ENCODE peak calls at places on chromosome 5, in ten cellular contexts. O is CD8-positive, alpha-beta T cell; B is effector CD8-positive, alpha-beta T cell; Y is activated T-cell treated with anti-CD3 and anti-CD28 coated beads for 1 hour; M is stimulated activated CD4-positive, alpha-beta T cell treated with anti-CD3 and anti-CD28 coated beads, Interleukin-15, amount 100 ng/mL, for 24 hours; L is EL; F is GM13976; U is endothelial cell; A is sciatic nerve; Z is GM10248. W is an unnamed sample.

GRCh38 chr5:37211661-37212060 is 37.5 kb downstream of the CPLANE1 start:
- DNase-seq in L (peak), Z (no peak), M (no peak), U (no peak), F (no peak), O (no peak), A (no peak), Y (no peak), B (no peak), W (no peak)

GRCh38 chr5:77208507-77209163 is 1.8 kb upstream of the PDE8B start:
- DNase-seq in Z (no peak), M (no peak), L (no peak), F (no peak), O (no peak), Y (no peak), U (no peak), B (no peak), A (no peak), W (no peak)

GRCh38 chr5:168136340-168136739 is 155.1 kb upstream of the WWC1 start:
- DNase-seq in M (no peak), Z (no peak), U (no peak), O (no peak), F (no peak), A (no peak), L (no peak), Y (no peak), B (no peak), W (no peak)

GRCh38 chr5:147538232-147538631 is 28.4 kb upstream of the DPYSL3 start:
- DNase-seq in Z (no peak), F (no peak), M (no peak), A (no peak), B (no peak), O (no peak), L (peak), U (no peak), Y (no peak), W (no peak)

GRCh38 chr5:108606185-108606584 is 141.5 kb upstream of the FER start:
- DNase-seq in Y (no peak), L (no peak), M (no peak), U (no peak), Z (no peak), B (no peak), F (no peak), A (no peak), O (no peak), W (no peak)

GRCh38 chr5:53035868-53036381 is 46.8 kb downstream of the ITGA2 start:
- DNase-seq in B (no peak), A (no peak), Z (peak), L (peak), O (no peak), M (no peak), Y (no peak), F (peak), U (peak), W (no peak)

GRCh38 chr5:103941554-103941953 is 379.0 kb upstream of the NUDT12 start:
- DNase-seq in U (no peak), M (no peak), A (no peak), O (no peak), Y (no peak), Z (no peak), L (no peak), F (no peak), B (no peak), W (no peak)

GRCh38 chr5:177269976-177270375 is 33.5 kb downstream of the RAB24 start:
- DNase-seq in U (no peak), Y (no peak), B (no peak), Z (no peak), M (no peak), L (no peak), O (no peak), F (no peak), A (no peak), W (no peak)

GRCh38 chr5:130126748-130127147 is 222.5 kb downstream of the CHSY3 start:
- DNase-seq in B (no peak), A (no peak), Y (no peak), M (no peak), F (no peak), L (no peak), U (no peak), O (no peak), Z (no peak), W (no peak)

GRCh38 chr5:78691073-78691960 is 42.7 kb upstream of the LHFPL2 start:
- DNase-seq in Z (no peak), M (no peak), F (no peak), U (no peak), L (no peak), A (no peak), O (no peak), B (no peak), Y (no peak), W (no peak)

GRCh38 chr5:109105631-109106267 is 304.0 kb downstream of the PJA2 start:
- DNase-seq in Y (no peak), B (no peak), A (no peak), L (peak), Z (no peak), O (no peak), M (no peak), F (no peak), U (no peak), W (no peak)

GRCh38 chr5:78504726-78505431 is 143.7 kb downstream of the LHFPL2 start:
- DNase-seq in Z (no peak), L (peak), A (peak), M (no peak), U (no peak), B (no peak), F (no peak), Y (no peak), O (no peak), W (no peak)

GRCh38 chr5:96881511-96882115 is 5.3 kb downstream of the ERAP2 start:
- DNase-seq in B (no peak), Y (no peak), A (no peak), U (no peak), M (no peak), L (peak), O (no peak), F (no peak), Z (no peak), W (no peak)

GRCh38 chr5:176915906-176916305 is 16.8 kb upstream of the HK3 start:
- DNase-seq in O (no peak), F (no peak), A (no peak), M (no peak), Z (no peak), U (no peak), L (no peak), B (no peak), Y (no peak), W (no peak)

GRCh38 chr5:142151436-142152382 is 43.1 kb downstream of the NDFIP1 start:
- DNase-seq in O (peak), L (peak), U (peak), A (no peak), F (peak), B (peak), Z (peak), Y (peak), M (peak), W (peak)

GRCh38 chr5:31921852-31922305 is 252.2 kb downstream of the GOLPH3 start:
- DNase-seq in A (no peak), L (peak), Y (no peak), F (no peak), Z (no peak), B (no peak), U (no peak), M (no peak), O (no peak), W (no peak)

GRCh38 chr5:36878421-36879088 is 2.0 kb downstream of the NIPBL start:
- DNase-seq in U (peak), Z (no peak), F (no peak), O (no peak), A (no peak), B (no peak), M (no peak), L (peak), Y (no peak), W (no peak)

GRCh38 chr5:168215646-168216045 is 75.8 kb upstream of the WWC1 start:
- DNase-seq in U (no peak), Z (no peak), F (no peak), L (no peak), Y (no peak), M (no peak), O (no peak), B (no peak), A (no peak), W (no peak)

GRCh38 chr5:126428421-126428820 is 5.2 kb downstream of the GRAMD2B start:
- DNase-seq in Y (no peak), U (no peak), A (no peak), M (no peak), Z (no peak), B (no peak), F (no peak), O (no peak), L (no peak), W (no peak)

GRCh38 chr5:38913714-38914113 is 67.9 kb downstream of the OSMR start:
- DNase-seq in L (peak), M (no peak), B (no peak), Z (no peak), F (no peak), A (no peak), Y (no peak), U (no peak), O (no peak), W (no peak)

GRCh38 chr5:147661576-147661975 is 121.0 kb downstream of the JAKMIP2 start:
- DNase-seq in B (no peak), O (no peak), M (no peak), Y (no peak), F (no peak), L (no peak), A (no peak), U (no peak), Z (no peak), W (no peak)

GRCh38 chr5:122723606-122724352 is 51.1 kb upstream of the SNX2 start:
- DNase-seq in F (peak), L (peak), A (no peak), M (no peak), O (no peak), Z (peak), Y (no peak), B (no peak), U (no peak), W (no peak)

GRCh38 chr5:131953969-131954368 is 8.5 kb upstream of the MEIKIN start:
- DNase-seq in Z (no peak), A (no peak), Y (no peak), F (no peak), M (no peak), L (no peak), O (no peak), B (no peak), U (no peak), W (no peak)

GRCh38 chr5:172798422-172799215 is 27.6 kb upstream of the DUSP1 start:
- DNase-seq in O (no peak), Y (no peak), B (no peak), L (peak), Z (peak), A (no peak), F (no peak), U (no peak), M (no peak), W (no peak)

GRCh38 chr5:89930591-89931383 is 478.8 kb downstream of the CETN3 start:
- DNase-seq in Z (peak), A (no peak), O (no peak), Y (no peak), U (no peak), M (no peak), L (peak), F (no peak), B (no peak), W (no peak)

GRCh38 chr5:132054697-132055440 is 5.6 kb upstream of the IL3 start:
- DNase-seq in F (peak), Z (no peak), Y (no peak), O (peak), A (no peak), B (no peak), L (no peak), M (no peak), U (no peak), W (no peak)

GRCh38 chr5:173881811-173882575 is 6.2 kb upstream of the CPEB4 start:
- DNase-seq in A (no peak), B (no peak), L (peak), F (no peak), Z (no peak), Y (no peak), U (no peak), O (no peak), M (no peak), W (no peak)